ENCODE peak calls at places on chromosomes 5 and 9, in five cellular contexts. W, F, G, Z and H are unnamed samples.

GRCh38 chr9:16530669-16531461 is 339.6 kb downstream of the BNC2 start:
- DNase-seq in F (peak; percentile 94), W (no peak), G (no peak), Z (no peak), H (no peak)

GRCh38 chr5:157354825-157355224 is 88.9 kb downstream of the CYFIP2 start:
- DNase-seq in F (peak; percentile 5), G (no peak), Z (peak; percentile 21), W (peak; percentile 42), H (no peak)

GRCh38 chr9:126802343-126803059 is 2.3 kb upstream of the ZBTB43 start:
- DNase-seq in F (no peak), G (no peak), W (no peak), Z (no peak), H (no peak)

GRCh38 chr9:6564370-6564769 is 81.2 kb downstream of the GLDC start:
- DNase-seq in Z (no peak), G (no peak), W (no peak), F (no peak), H (peak; percentile 84)

GRCh38 chr9:107438211-107439030 is 51.1 kb downstream of the KLF4 start:
- DNase-seq in G (no peak), F (no peak), Z (no peak), W (peak; percentile 65), H (no peak)

GRCh38 chr9:98083059-98083458 is 26.5 kb downstream of the NANS start:
- DNase-seq in G (no peak), F (no peak), Z (no peak), W (no peak), H (peak; percentile 16)

GRCh38 chr5:9149988-9150387 is 395.9 kb downstream of the SEMA5A start:
- DNase-seq in Z (no peak), F (no peak), W (no peak), G (no peak), H (no peak)

GRCh38 chr5:157303667-157304327 is 37.9 kb downstream of the CYFIP2 start:
- DNase-seq in Z (no peak), W (peak; percentile 85), F (no peak), G (no peak), H (no peak)

GRCh38 chr5:78659714-78660113 is 11.1 kb upstream of the LHFPL2 start:
- DNase-seq in G (no peak), W (no peak), F (no peak), Z (no peak), H (peak; percentile 79)

GRCh38 chr9:115234094-115234493 is 116.1 kb upstream of the TNC start:
- DNase-seq in F (peak; percentile 5), G (peak; percentile 26), W (no peak), Z (peak; percentile 22), H (no peak)

GRCh38 chr5:41869150-41869738 is 981 bp downstream of the OXCT1 start:
- DNase-seq in Z (no peak), G (no peak), F (peak; percentile 8), W (peak; percentile 55), H (peak; percentile 32)

GRCh38 chr9:134641173-134641985 is at the start of gene COL5A1:
- DNase-seq in F (no peak), W (peak; percentile 89), Z (peak; percentile 84), G (no peak), H (peak; percentile 93)

GRCh38 chr5:67063791-67064190 is 132.8 kb downstream of the CD180 start:
- DNase-seq in W (no peak), G (no peak), Z (no peak), F (no peak), H (peak; percentile 84)

GRCh38 chr9:77598510-77598909 is 49.6 kb downstream of the GNA14 start:
- DNase-seq in Z (no peak), W (no peak), G (no peak), F (no peak), H (peak; percentile 89)

GRCh38 chr5:34598177-34598794 is 57.8 kb upstream of the RAI14 start:
- DNase-seq in G (peak; percentile 35), Z (peak; percentile 78), W (no peak), F (no peak), H (peak; percentile 90)

GRCh38 chr5:127995556-127995955 is 88.0 kb upstream of the SLC12A2 start:
- DNase-seq in W (no peak), Z (no peak), F (no peak), G (no peak), H (no peak)

GRCh38 chr9:73807956-73808355 is 656.3 kb downstream of the ANXA1 start:
- DNase-seq in G (no peak), Z (no peak), W (no peak), F (no peak), H (no peak)

GRCh38 chr5:83285661-83286398 is 185.7 kb upstream of the VCAN start:
- DNase-seq in F (no peak), W (no peak), Z (no peak), G (no peak), H (no peak)

GRCh38 chr5:140131967-140132409 is 6.3 kb downstream of the IGIP start:
- DNase-seq in F (peak; percentile 83), W (no peak), Z (no peak), G (peak; percentile 33), H (peak; percentile 71)

GRCh38 chr9:114016101-114016500 is 62.0 kb downstream of the AMBP start:
- DNase-seq in Z (no peak), G (no peak), F (no peak), W (no peak), H (no peak)

GRCh38 chr9:86368871-86369521 is 14.8 kb upstream of the TUT7 start:
- DNase-seq in F (peak; percentile 60), W (no peak), G (no peak), Z (no peak), H (no peak)

GRCh38 chr9:127349483-127350127 is 47.4 kb upstream of the SLC2A8 start:
- DNase-seq in Z (no peak), W (no peak), F (no peak), G (no peak), H (no peak)

GRCh38 chr5:20514145-20514544 is 526.1 kb upstream of the CDH18 start:
- DNase-seq in Z (no peak), W (no peak), G (no peak), F (no peak), H (no peak)

GRCh38 chr5:169547508-169547907 is 36.1 kb upstream of the SPDL1 start:
- DNase-seq in Z (no peak), G (no peak), W (no peak), F (no peak), H (no peak)

GRCh38 chr9:77756449-77756848 is 108.3 kb upstream of the GNA14 start:
- DNase-seq in Z (no peak), W (no peak), F (no peak), G (no peak), H (no peak)

GRCh38 chr5:112083623-112084022 is 326.6 kb upstream of the NREP start:
- DNase-seq in Z (no peak), F (no peak), G (no peak), W (no peak), H (no peak)

GRCh38 chr9:34413229-34413852 is 36.6 kb upstream of the MYORG start:
- DNase-seq in Z (peak; percentile 49), F (peak; percentile 75), W (peak; percentile 78), G (no peak), H (peak; percentile 42)
- TF ChIP-seq MAX in Z (no peak), F (peak; percentile 40), W (no peak), G (no peak), H (no peak)

DNA sequence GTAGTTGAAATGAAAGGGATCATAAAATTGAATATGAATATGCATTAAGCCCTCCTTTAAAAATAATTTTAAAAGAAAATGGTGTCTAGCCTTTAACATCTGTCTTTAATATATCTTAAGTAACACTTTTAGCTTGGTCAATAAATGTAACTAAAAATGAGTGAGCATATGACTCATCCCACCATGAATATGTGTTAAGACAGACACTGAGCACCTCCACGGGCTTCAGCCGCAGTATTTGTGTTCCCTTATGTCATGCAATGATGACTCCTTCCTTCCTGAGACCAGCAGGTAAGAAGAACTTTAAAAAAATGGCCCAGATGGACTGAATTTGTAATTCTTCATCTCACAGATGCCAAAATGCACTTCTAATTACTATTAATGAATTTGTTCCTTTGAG is 563.2 kb downstream of the NR2F1-AS1 start:
- DNase-seq in G (no peak), F (no peak), W (no peak), Z (no peak), H (no peak)
- TF ChIP-seq MAX in G (no peak), F (no peak), W (no peak), Z (no peak), H (no peak)

GRCh38 chr5:175478008-175478383 is 364 bp upstream of the SFXN1 start:
- DNase-seq in W (no peak), Z (no peak), G (no peak), F (no peak), H (no peak)

GRCh38 chr5:175483337-175483736 is 5.0 kb downstream of the SFXN1 start:
- DNase-seq in F (no peak), G (no peak), W (no peak), Z (no peak), H (no peak)

GRCh38 chr5:175477440-175477839 is 920 bp upstream of the SFXN1 start:
- DNase-seq in G (no peak), W (no peak), Z (no peak), F (no peak), H (no peak)

GRCh38 chr5:175478384-175479124 is at the start of gene SFXN1:
- DNase-seq in G (peak; percentile 56), W (peak; percentile 81), F (peak; percentile 59), Z (peak; percentile 91), H (peak; percentile 70)

GRCh38 chr5:175479125-175479881 is 943 bp downstream of the SFXN1 start:
- DNase-seq in W (no peak), Z (no peak), G (no peak), F (no peak), H (no peak)
- TF ChIP-seq MAX in W (no peak), Z (no peak), G (peak; percentile 8), F (no peak), H (no peak)

GRCh38 chr9:129276486-129277260 is 98.6 kb upstream of the IER5L start:
- DNase-seq in G (no peak), W (no peak), Z (no peak), F (no peak), H (no peak)

GRCh38 chr9:129281506-129282145 is 103.6 kb upstream of the IER5L start:
- DNase-seq in Z (no peak), G (no peak), W (no peak), F (no peak), H (no peak)

GRCh38 chr9:129280236-129281231 is 102.5 kb upstream of the IER5L start:
- DNase-seq in F (no peak), Z (no peak), G (no peak), W (no peak), H (no peak)

GRCh38 chr9:129275626-129276247 is 97.7 kb upstream of the IER5L start:
- DNase-seq in W (no peak), Z (no peak), F (no peak), G (no peak), H (no peak)

DNA sequence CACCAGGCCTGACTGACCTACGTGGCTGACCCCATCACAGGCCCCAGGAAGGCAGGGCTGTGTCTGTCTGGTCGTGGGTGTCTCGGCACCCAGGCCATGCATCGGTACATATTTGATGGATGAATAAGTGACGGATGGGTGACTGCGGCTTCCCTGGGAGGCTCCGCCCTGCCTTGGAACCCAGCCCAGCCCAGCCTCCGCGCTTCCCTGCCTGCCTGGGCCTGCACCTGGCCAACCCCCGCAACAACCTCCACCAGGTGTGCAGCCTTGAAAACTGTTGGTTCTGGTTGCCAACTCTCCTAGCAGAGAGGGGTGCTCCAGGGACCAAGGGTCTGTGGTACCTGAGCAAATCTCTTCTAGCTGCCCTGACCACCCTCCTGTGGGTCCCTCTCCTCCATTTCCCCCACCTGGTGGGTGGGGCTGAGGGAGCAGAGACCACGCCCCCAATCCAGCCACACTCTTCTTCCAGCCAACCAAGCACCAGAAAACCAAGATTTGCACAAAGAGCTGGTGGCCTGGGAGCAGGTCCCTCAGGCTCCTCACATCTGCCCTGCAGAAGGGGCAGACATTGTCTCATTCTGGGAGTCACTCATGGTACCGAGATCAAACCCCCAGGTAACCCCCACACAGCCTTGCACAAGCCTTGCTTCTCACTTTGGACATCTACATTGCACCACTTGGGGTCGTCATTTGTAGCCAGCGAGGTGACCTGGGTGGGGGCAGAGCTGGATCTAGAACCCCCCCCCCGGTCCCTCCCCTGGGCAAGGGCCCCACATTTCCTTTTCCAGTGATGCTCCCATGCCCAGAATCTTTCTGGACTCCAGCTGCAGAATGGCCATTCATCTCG is 100.6 kb upstream of the IER5L start:
- DNase-seq in G (peak; percentile 75), Z (peak; percentile 76), F (peak; percentile 5), W (peak; percentile 63), H (no peak)
- TF ChIP-seq MAX in G (no peak), Z (peak; percentile 28), F (no peak), W (no peak), H (no peak)